ENCODE peak calls at places on chromosomes 13 and 19, in seven cellular contexts. W is iris pigment epithelial cell; I is germinal center; X is C1 segment of cervical spinal cord; G is stimulated activated naive CD8-positive, alpha-beta T cell treated with anti-CD3 and anti-CD28 coated beads, Interleukin-15, Interleukin-2, amounts not matched to agents 100 U/mL and 50 U/mL, for 24 hours; M is NCI-H2107; E is T-helper 9 cell. L is an unnamed sample.

GRCh38 chr19:40585677-40586422 is 9.2 kb downstream of the SHKBP1 start:
- DNase-seq in M (no peak), E (no peak), X (no peak), G (no peak), W (peak), I (no peak), L (peak)

GRCh38 chr19:19900124-19900523 is 622 bp upstream of the ZNF93 start:
- DNase-seq in M (no peak), E (no peak), G (peak), I (peak), X (no peak), W (peak), L (peak)

GRCh38 chr13:68439821-68440220 is 1209.7 kb upstream of the PCDH9 start:
- DNase-seq in M (no peak), X (no peak), E (no peak), W (peak), G (no peak), I (no peak), L (no peak)

GRCh38 chr13:64688893-64689677 is 2541.1 kb downstream of the PCDH9 start:
- DNase-seq in M (no peak), G (no peak), X (no peak), E (no peak), W (peak), I (no peak), L (no peak)

GRCh38 chr13:33249066-33249465 is 36.5 kb downstream of the STARD13 start:
- DNase-seq in M (no peak), X (no peak), E (no peak), W (peak), I (no peak), G (no peak), L (no peak)

GRCh38 chr19:42217522-42218442 is at the start of gene DEDD2:
- DNase-seq in W (peak), G (peak), X (peak), M (peak), I (peak), E (peak), L (peak)

GRCh38 chr19:3538965-3539742 is at the start of gene TEKTIP1:
- DNase-seq in E (no peak), M (no peak), I (no peak), X (peak), W (no peak), G (no peak), L (no peak)

GRCh38 chr19:10007366-10007765 is 2.9 kb downstream of the COL5A3 start:
- DNase-seq in W (no peak), X (no peak), M (no peak), E (no peak), G (no peak), I (no peak), L (no peak)

GRCh38 chr19:56253737-56254136 is 18.8 kb upstream of the EDDM13 start:
- DNase-seq in X (no peak), G (no peak), I (peak), E (no peak), M (peak), W (peak), L (peak)

GRCh38 chr19:51692065-51692915 is 840 bp upstream of the SPACA6 start:
- DNase-seq in M (no peak), W (no peak), I (no peak), X (no peak), G (no peak), E (no peak), L (no peak)

L was measured in AML-193.